ENCODE peak calls at places on chromosomes 13 and 19, in four cellular contexts. One of them, this sample, is unnamed.

GRCh38 chr19:42267644-42268141 is 1.4 kb upstream of the CIC start:
- DNase-seq in upper lobe of right lung: no peak
- DNase-seq in kidney glomerular epithelial cell: no peak
- DNase-seq in lung microvascular endothelial cell: no peak
- DNase-seq in this sample: no peak

GRCh38 chr19:996051-996838 is 4.0 kb upstream of the GRIN3B start:
- DNase-seq in lung microvascular endothelial cell: peak; percentile 59
- DNase-seq in kidney glomerular epithelial cell: no peak
- DNase-seq in upper lobe of right lung: no peak
- DNase-seq in this sample: no peak

GRCh38 chr13:44918323-44919102 is 70.8 kb downstream of the NUFIP1 start:
- DNase-seq in lung microvascular endothelial cell: peak; percentile 95
- DNase-seq in kidney glomerular epithelial cell: peak; percentile 94
- DNase-seq in upper lobe of right lung: peak; percentile 96
- DNase-seq in this sample: peak; percentile 92

GRCh38 chr13:33606692-33607091 is 211.3 kb upstream of the RFC3 start:
- DNase-seq in lung microvascular endothelial cell: no peak
- DNase-seq in upper lobe of right lung: no peak
- DNase-seq in kidney glomerular epithelial cell: no peak
- DNase-seq in this sample: peak; percentile 78

GRCh38 chr13:51222510-51223283 is 499 bp downstream of the FAM124A start:
- DNase-seq in lung microvascular endothelial cell: peak; percentile 17
- DNase-seq in kidney glomerular epithelial cell: no peak
- DNase-seq in upper lobe of right lung: no peak
- DNase-seq in this sample: peak; percentile 41

GRCh38 chr19:45019187-45019586 is 17.9 kb downstream of the RELB start:
- DNase-seq in lung microvascular endothelial cell: no peak
- DNase-seq in upper lobe of right lung: no peak
- DNase-seq in kidney glomerular epithelial cell: no peak
- DNase-seq in this sample: no peak

GRCh38 chr19:4694211-4694987 is 24.3 kb upstream of the MYDGF start:
- DNase-seq in kidney glomerular epithelial cell: peak; percentile 11
- DNase-seq in upper lobe of right lung: no peak
- DNase-seq in lung microvascular endothelial cell: peak; percentile 97
- DNase-seq in this sample: peak; percentile 80

GRCh38 chr13:79361299-79361698 is 44.8 kb downstream of the RBM26 start:
- DNase-seq in lung microvascular endothelial cell: no peak
- DNase-seq in kidney glomerular epithelial cell: no peak
- DNase-seq in upper lobe of right lung: no peak
- DNase-seq in this sample: no peak

GRCh38 chr13:51858433-51859247 is 3.1 kb upstream of the CCDC70 start:
- DNase-seq in upper lobe of right lung: no peak
- DNase-seq in kidney glomerular epithelial cell: no peak
- DNase-seq in lung microvascular endothelial cell: no peak
- DNase-seq in this sample: no peak

GRCh38 chr19:13938361-13939027 is at the start of gene PODNL1:
- DNase-seq in upper lobe of right lung: no peak
- DNase-seq in kidney glomerular epithelial cell: no peak
- DNase-seq in lung microvascular endothelial cell: no peak
- DNase-seq in this sample: no peak